ENCODE peak calls at places on chromosome 2, in five cellular contexts. P is activated CD4-positive, alpha-beta T cell treated with anti-CD3 and anti-CD28 coated beads, Interleukin-2, amount 50 U/mL, for 1 hour; B is GM04504; O is G401; I is stimulated activated CD4-positive, alpha-beta T cell treated with anti-CD3 and anti-CD28 coated beads, Interleukin-4, amount 100 ng/mL, for 1 hour. R is an unnamed sample.

GRCh38 chr2:114405486-114406250 is 36.8 kb upstream of the DPP10 start:
- DNase-seq in I (no peak), B (no peak), O (no peak), P (no peak), R (no peak)

GRCh38 chr2:211671977-211672376 is 866.6 kb downstream of the ERBB4 start:
- DNase-seq in B (no peak), O (no peak), P (no peak), I (no peak), R (no peak)

GRCh38 chr2:27379840-27380625 is 501 bp downstream of the ZNF513 start:
- DNase-seq in P (peak), B (no peak), I (no peak), O (no peak), R (peak)

GRCh38 chr2:155021591-155021990 is 323.1 kb downstream of the KCNJ3 start:
- DNase-seq in I (no peak), B (no peak), P (no peak), O (peak), R (no peak)

GRCh38 chr2:1395009-1395408 is 18.3 kb upstream of the TPO start:
- DNase-seq in I (no peak), B (no peak), P (no peak), O (no peak), R (no peak)

GRCh38 chr2:43467889-43468288 is 127.9 kb downstream of the THADA start:
- DNase-seq in I (no peak), O (no peak), B (no peak), P (no peak), R (no peak)

GRCh38 chr2:39648574-39648973 is 17.1 kb upstream of the TMEM178A start:
- DNase-seq in I (no peak), O (no peak), P (no peak), B (no peak), R (no peak)

GRCh38 chr2:150983498-150983897 is 278.2 kb downstream of the RBM43 start:
- DNase-seq in O (no peak), I (no peak), P (no peak), B (no peak), R (no peak)

GRCh38 chr2:100291152-100291970 is 30.9 kb downstream of the LONRF2 start:
- DNase-seq in B (peak), I (peak), P (peak), O (peak), R (peak)

GRCh38 chr2:36695746-36696415 is 626 bp upstream of the VIT start:
- DNase-seq in P (no peak), B (peak), I (no peak), O (no peak), R (no peak)

GRCh38 chr2:235690809-235691450 is 197.1 kb downstream of the AGAP1 start:
- DNase-seq in O (no peak), P (no peak), B (no peak), I (no peak), R (no peak)

GRCh38 chr2:147712051-147712450 is 132.8 kb upstream of the ACVR2A start:
- DNase-seq in O (no peak), B (no peak), P (no peak), I (no peak), R (no peak)

GRCh38 chr2:69989422-69990128 is 28.1 kb upstream of the ASPRV1 start:
- DNase-seq in B (no peak), P (no peak), I (no peak), O (no peak), R (no peak)

GRCh38 chr2:43144265-43144664 is 82.1 kb downstream of the ZFP36L2 start:
- DNase-seq in B (no peak), I (no peak), P (no peak), O (no peak), R (no peak)

GRCh38 chr2:27647737-27648136 is 15.7 kb downstream of the SUPT7L start:
- DNase-seq in P (no peak), I (no peak), O (no peak), B (no peak), R (no peak)

R was measured in naive thymus-derived CD8-positive, alpha-beta T cell.